ENCODE peak calls at places on chromosome 5, in eight cellular contexts. A is breast epithelium; V is B cell; F is nephron progenitor cell; M is ELR; J is stimulated activated CD4-positive, alpha-beta T cell treated with anti-CD3 and anti-CD28 coated beads, Interleukin-1b, Interleukin-23, amount 100 ng/mL, for 4 hours; W is body of pancreas; E is left lobe of liver. N is an unnamed sample.

GRCh38 chr5:43425965-43426364 is 13.8 kb upstream of the CCL28 start:
- DNase-seq in A (no peak), V (no peak), F (no peak), M (peak), J (no peak), W (no peak), E (no peak), N (no peak)

GRCh38 chr5:139138109-139138508 is 60.1 kb downstream of the SIL1 start:
- DNase-seq in A (no peak), V (no peak), F (no peak), M (peak), J (no peak), W (no peak), E (no peak), N (no peak)

GRCh38 chr5:68845121-68845520 is 248.7 kb upstream of the SLC30A5 start:
- DNase-seq in A (no peak), V (no peak), F (no peak), M (no peak), J (no peak), W (no peak), E (no peak), N (no peak)

GRCh38 chr5:168085321-168086040 is 206.0 kb upstream of the WWC1 start:
- DNase-seq in A (no peak), V (no peak), F (no peak), M (no peak), J (no peak), W (no peak), E (no peak), N (peak)

GRCh38 chr5:152072076-152072475 is 147.4 kb upstream of the GLRA1 start:
- DNase-seq in A (no peak), V (no peak), F (no peak), M (no peak), J (no peak), W (no peak), E (no peak), N (no peak)

GRCh38 chr5:124751031-124751430 is 4.6 kb upstream of the ZNF608 start:
- DNase-seq in A (no peak), V (no peak), F (no peak), M (no peak), J (no peak), W (no peak), E (no peak), N (no peak)

GRCh38 chr5:134273642-134274361 is 47.9 kb upstream of the PPP2CA start:
- DNase-seq in A (no peak), V (no peak), F (no peak), M (no peak), J (no peak), W (no peak), E (no peak), N (no peak)

GRCh38 chr5:42791151-42791550 is 20.5 kb downstream of the SELENOP start:
- DNase-seq in A (no peak), V (no peak), F (no peak), M (no peak), J (no peak), W (no peak), E (no peak), N (no peak)

GRCh38 chr5:175092691-175093090 is 351.3 kb downstream of the DRD1 start:
- DNase-seq in A (no peak), V (no peak), F (no peak), M (no peak), J (no peak), W (no peak), E (no peak), N (no peak)

GRCh38 chr5:177510567-177511053 is 984 bp upstream of the DOK3 start:
- DNase-seq in A (no peak), V (peak), F (no peak), M (no peak), J (no peak), W (peak), E (no peak), N (no peak)

GRCh38 chr5:65198777-65199120 is 283.0 kb downstream of the ADAMTS6 start:
- DNase-seq in A (no peak), V (no peak), F (no peak), M (peak), J (no peak), W (no peak), E (no peak), N (no peak)

GRCh38 chr5:68643064-68643463 is 427.5 kb downstream of the PIK3R1 start:
- DNase-seq in A (no peak), V (no peak), F (no peak), M (no peak), J (no peak), W (no peak), E (no peak), N (no peak)

GRCh38 chr5:99033014-99033931 is 104.5 kb upstream of the CHD1 start:
- DNase-seq in A (no peak), V (no peak), F (no peak), M (peak), J (no peak), W (no peak), E (no peak), N (no peak)

GRCh38 chr5:42392917-42393316 is 30.3 kb upstream of the GHR start:
- DNase-seq in A (no peak), V (no peak), F (no peak), M (no peak), J (no peak), W (no peak), E (no peak), N (no peak)

GRCh38 chr5:42242829-42243485 is 180.3 kb upstream of the GHR start:
- DNase-seq in A (no peak), V (no peak), F (no peak), M (no peak), J (no peak), W (no peak), E (no peak), N (no peak)

GRCh38 chr5:127754259-127754658 is 51.1 kb downstream of the CCDC192 start:
- DNase-seq in A (no peak), V (no peak), F (no peak), M (no peak), J (no peak), W (peak), E (no peak), N (peak)

GRCh38 chr5:111144352-111144930 is 52.3 kb downstream of the WDR36 start:
- DNase-seq in A (no peak), V (no peak), F (no peak), M (peak), J (no peak), W (no peak), E (no peak), N (no peak)

GRCh38 chr5:63961598-63962161 is 565 bp downstream of the HTR1A start:
- DNase-seq in A (no peak), V (no peak), F (peak), M (no peak), J (no peak), W (no peak), E (peak), N (no peak)

GRCh38 chr5:41843456-41844112 is 26.6 kb downstream of the OXCT1 start:
- DNase-seq in A (no peak), V (no peak), F (peak), M (peak), J (no peak), W (peak), E (no peak), N (peak)

GRCh38 chr5:90802695-90803317 is 244.2 kb downstream of the ADGRV1 start:
- DNase-seq in A (no peak), V (no peak), F (peak), M (peak), J (no peak), W (peak), E (no peak), N (peak)

GRCh38 chr5:133679534-133679933 is 67.2 kb upstream of the FSTL4 start:
- DNase-seq in A (no peak), V (no peak), F (no peak), M (no peak), J (no peak), W (no peak), E (peak), N (no peak)

GRCh38 chr5:148586796-148587195 is 67.5 kb downstream of the HTR4 start:
- DNase-seq in A (no peak), V (no peak), F (no peak), M (no peak), J (no peak), W (no peak), E (no peak), N (no peak)

GRCh38 chr5:102600964-102601363 is 102.2 kb upstream of the SLCO6A1 start:
- DNase-seq in A (no peak), V (no peak), F (no peak), M (peak), J (no peak), W (no peak), E (no peak), N (no peak)

GRCh38 chr5:103582364-103582763 is 19.8 kb upstream of the NUDT12 start:
- DNase-seq in A (no peak), V (no peak), F (peak), M (peak), J (no peak), W (peak), E (no peak), N (no peak)

GRCh38 chr5:8333977-8334376 is 465.0 kb downstream of the MTRR start:
- DNase-seq in A (no peak), V (no peak), F (no peak), M (no peak), J (no peak), W (no peak), E (no peak), N (no peak)

GRCh38 chr5:71925608-71926091 is 181.6 kb upstream of the MAP1B start:
- DNase-seq in A (no peak), V (no peak), F (no peak), M (no peak), J (no peak), W (no peak), E (no peak), N (peak)

GRCh38 chr5:135221696-135222095 is 177.3 kb downstream of the MACROH2A1 start:
- DNase-seq in A (peak), V (no peak), F (no peak), M (no peak), J (no peak), W (no peak), E (peak), N (no peak)

GRCh38 chr5:35854248-35854647 is 2.4 kb upstream of the IL7R start:
- DNase-seq in A (no peak), V (no peak), F (no peak), M (no peak), J (peak), W (no peak), E (no peak), N (no peak)

GRCh38 chr5:68456756-68457217 is 241.2 kb downstream of the PIK3R1 start:
- DNase-seq in A (peak), V (no peak), F (no peak), M (peak), J (no peak), W (peak), E (no peak), N (peak)

GRCh38 chr5:67166460-67166871 is 30.1 kb downstream of the CD180 start:
- DNase-seq in A (peak), V (peak), F (no peak), M (no peak), J (peak), W (peak), E (no peak), N (no peak)

GRCh38 chr5:9390128-9390527 is 155.7 kb downstream of the SEMA5A start:
- DNase-seq in A (no peak), V (no peak), F (no peak), M (no peak), J (no peak), W (no peak), E (no peak), N (no peak)

GRCh38 chr5:139543423-139543991 is 17.6 kb upstream of the UBE2D2 start:
- DNase-seq in A (no peak), V (peak), F (peak), M (no peak), J (no peak), W (peak), E (peak), N (no peak)

GRCh38 chr5:84381501-84382362 is 2.9 kb downstream of the EDIL3 start:
- DNase-seq in A (no peak), V (no peak), F (no peak), M (no peak), J (no peak), W (no peak), E (no peak), N (no peak)